ENCODE peak calls at places on chromosomes 13 and 19, in ten cellular contexts. R is SK-N-SH; X is posterior cingulate gyrus; D is amygdala; F is progenitor cell of endocrine pancreas; K is GM03348; L is NCI-H1092; Q is GM04503; B is stimulated activated CD8-positive, alpha-beta memory T cell treated with anti-CD3 and anti-CD28 coated beads, Interleukin-2, amount 100 ng/mL, for 1 hour; Z is NCI-H1105 treated with DMSO at 0.1 percent for 48 hours. E is an unnamed sample.

GRCh38 chr19:33248954-33249613 is 23.4 kb upstream of the SLC7A10 start:
- DNase-seq in K (no peak), Z (no peak), L (no peak), D (no peak), R (peak), X (no peak), B (no peak), Q (no peak), F (no peak), E (peak)

GRCh38 chr19:21580101-21580500 is 74.7 kb downstream of the ZNF429 start:
- DNase-seq in K (no peak), D (no peak), B (no peak), Z (no peak), L (no peak), R (no peak), F (no peak), X (no peak), Q (no peak), E (no peak)

GRCh38 chr13:106373304-106373988 is 162.0 kb downstream of the EFNB2 start:
- DNase-seq in L (peak), B (no peak), X (no peak), Z (peak), K (no peak), R (no peak), D (no peak), Q (no peak), F (no peak), E (no peak)

GRCh38 chr13:59641261-59641660 is 522.5 kb downstream of the DIAPH3 start:
- DNase-seq in Z (no peak), F (no peak), D (no peak), L (no peak), R (no peak), B (no peak), K (no peak), Q (no peak), X (no peak), E (no peak)

GRCh38 chr13:20118268-20119140 is 42.3 kb downstream of the GJA3 start:
- DNase-seq in F (peak), L (no peak), Z (peak), X (peak), D (peak), B (peak), Q (peak), K (peak), R (peak), E (peak)

GRCh38 chr19:29806098-29806866 is 5.5 kb upstream of the CCNE1 start:
- DNase-seq in Q (no peak), B (no peak), K (no peak), X (no peak), Z (no peak), R (peak), F (no peak), L (no peak), D (no peak), E (peak)

GRCh38 chr13:41645313-41645712 is 188.0 kb downstream of the RGCC start:
- DNase-seq in L (no peak), K (peak), X (no peak), Q (peak), B (no peak), Z (no peak), F (no peak), R (no peak), D (no peak), E (peak)

GRCh38 chr13:97928306-97928705 is 25.2 kb upstream of the IPO5 start:
- DNase-seq in F (no peak), B (no peak), Z (no peak), L (no peak), D (no peak), R (no peak), K (no peak), Q (no peak), X (no peak), E (no peak)

GRCh38 chr19:2239771-2240770 is 3.4 kb downstream of the SF3A2 start:
- DNase-seq in K (no peak), F (no peak), Z (no peak), L (no peak), B (no peak), Q (no peak), X (no peak), D (no peak), R (no peak), E (no peak)

GRCh38 chr19:50003810-50004419 is 21.3 kb downstream of the VRK3 start:
- DNase-seq in Z (no peak), X (no peak), K (peak), D (no peak), F (no peak), B (peak), L (no peak), Q (peak), R (no peak), E (peak)

GRCh38 chr19:33264881-33265445 is 37.4 kb downstream of the CEBPA start:
- DNase-seq in L (no peak), F (no peak), Z (no peak), Q (no peak), R (no peak), B (no peak), X (no peak), K (no peak), D (no peak), E (no peak)

GRCh38 chr13:109985871-109986270 is 199.5 kb upstream of the IRS2 start:
- DNase-seq in K (peak), Q (no peak), F (no peak), B (no peak), R (no peak), Z (no peak), L (no peak), D (no peak), X (no peak), E (no peak)

GRCh38 chr13:109869312-109870237 is 83.2 kb upstream of the IRS2 start:
- DNase-seq in D (no peak), F (no peak), R (peak), Z (peak), B (no peak), X (peak), K (peak), Q (no peak), L (peak), E (no peak)